ENCODE peak calls at places on chromosomes 13 and 19, in seven cellular contexts. S, L, C, K, W, F and H are unnamed samples.

GRCh38 chr19:48878219-48879024 is 6.2 kb downstream of the PPP1R15A start:
- DNase-seq in S (peak; percentile 84), L (peak; percentile 41), C (no peak), K (no peak), W (no peak), F (no peak), H (peak; percentile 95)

GRCh38 chr19:47122359-47123335 is 8.0 kb upstream of the SAE1 start:
- DNase-seq in S (peak; percentile 76), L (peak; percentile 83), C (no peak), K (no peak), W (no peak), F (no peak), H (peak; percentile 93)

GRCh38 chr13:51795419-51795818 is 8.5 kb downstream of the DHRS12 start:
- DNase-seq in S (no peak), L (no peak), C (no peak), K (peak; percentile 83), W (no peak), F (no peak), H (no peak)

GRCh38 chr13:41019027-41019487 is at the start of gene ELF1:
- DNase-seq in S (peak; percentile 74), L (peak; percentile 52), C (no peak), K (peak; percentile 76), W (no peak), F (no peak), H (peak; percentile 59)

GRCh38 chr13:39602614-39603366 is at the start of gene LHFPL6:
- DNase-seq in S (peak; percentile 92), L (peak; percentile 77), C (peak; percentile 73), K (peak; percentile 90), W (peak; percentile 46), F (peak; percentile 72), H (peak; percentile 84)

GRCh38 chr13:93446256-93446655 is 219.6 kb downstream of the GPC6 start:
- DNase-seq in S (no peak), L (peak; percentile 13), C (no peak), K (no peak), W (no peak), F (no peak), H (no peak)

GRCh38 chr13:54016548-54016947 is 987.9 kb downstream of the OLFM4 start:
- DNase-seq in S (no peak), L (no peak), C (no peak), K (no peak), W (no peak), F (no peak), H (no peak)

GRCh38 chr13:74907788-74908187 is 574.2 kb downstream of the TBC1D4 start:
- DNase-seq in S (no peak), L (no peak), C (no peak), K (no peak), W (no peak), F (no peak), H (no peak)

GRCh38 chr19:44640518-44640917 is 3.2 kb upstream of the PVR start:
- DNase-seq in S (peak; percentile 31), L (peak; percentile 58), C (no peak), K (no peak), W (no peak), F (no peak), H (peak; percentile 64)

GRCh38 chr19:46617566-46618079 is 7.3 kb downstream of the PTGIR start:
- DNase-seq in S (no peak), L (no peak), C (no peak), K (no peak), W (no peak), F (no peak), H (no peak)

GRCh38 chr19:3554254-3555083 is 2.9 kb downstream of the MFSD12 start:
- DNase-seq in S (no peak), L (no peak), C (no peak), K (no peak), W (no peak), F (no peak), H (no peak)

GRCh38 chr19:3555653-3556422 is 1.5 kb downstream of the MFSD12 start:
- DNase-seq in S (no peak), L (no peak), C (no peak), K (no peak), W (no peak), F (no peak), H (no peak)

GRCh38 chr19:3556423-3556977 is 886 bp downstream of the MFSD12 start:
- DNase-seq in S (no peak), L (no peak), C (no peak), K (no peak), W (no peak), F (no peak), H (no peak)

GRCh38 chr19:3557461-3558248 is at the start of gene MFSD12:
- DNase-seq in S (peak; percentile 97), L (peak; percentile 92), C (peak; percentile 91), K (peak; percentile 94), W (peak; percentile 68), F (peak; percentile 90), H (peak; percentile 95)

GRCh38 chr19:3556978-3557460 is 367 bp downstream of the MFSD12 start:
- DNase-seq in S (peak; percentile 68), L (peak; percentile 35), C (no peak), K (peak; percentile 49), W (no peak), F (peak; percentile 33), H (peak; percentile 60)
- H3K4me1 ChIP-seq in S (peaks cover 42% of the 10 kb centered on the region), L (peaks cover 16% of the 10 kb centered on the region), C (peaks cover 6% of the 10 kb centered on the region), K (no peaks in the 10 kb centered on the region), W (peaks cover 5% of the 10 kb centered on the region), F (no peaks in the 10 kb centered on the region), H (peaks cover 26% of the 10 kb centered on the region)

GRCh38 chr13:90954605-90955004 is 392.9 kb upstream of the MIR17HG start:
- DNase-seq in S (no peak), L (no peak), C (no peak), K (no peak), W (no peak), F (no peak), H (no peak)
- H2BK5ac ChIP-seq in S (no peak overlapping the region), L (no peak overlapping the region), C (no peak overlapping the region), K (no peak overlapping the region), W (no peak overlapping the region), F (no peak overlapping the region), H (no peak overlapping the region)

DNA sequence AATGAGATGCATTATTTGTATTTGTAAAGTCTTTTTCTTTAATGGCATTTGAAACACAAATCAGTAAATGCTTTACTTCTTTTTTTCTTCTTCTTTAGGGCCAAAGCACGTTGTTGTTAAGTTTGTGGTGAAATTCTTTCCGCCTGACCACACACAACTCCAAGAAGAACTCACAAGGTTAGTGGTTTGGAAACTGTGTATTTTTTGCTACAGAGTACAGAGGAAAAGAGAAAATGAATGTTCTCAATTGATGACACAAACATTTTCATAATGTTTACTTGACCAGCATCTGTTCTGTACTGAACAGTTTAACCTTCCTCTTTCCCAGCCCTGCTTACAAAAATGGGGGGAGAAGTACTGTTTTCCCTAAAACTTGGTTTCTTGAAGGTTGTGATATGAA is 190.9 kb upstream of the RNF113B start:
- DNase-seq in S (peak; percentile 93), L (peak; percentile 84), C (no peak), K (no peak), W (no peak), F (no peak), H (no peak)
- H3K4ac ChIP-seq in S (no peak overlapping the region), L (peak overlapping the region; percentile 94), C (no peak overlapping the region), K (no peak overlapping the region), W (no peak overlapping the region), F (no peak overlapping the region), H (no peak overlapping the region)

DNA sequence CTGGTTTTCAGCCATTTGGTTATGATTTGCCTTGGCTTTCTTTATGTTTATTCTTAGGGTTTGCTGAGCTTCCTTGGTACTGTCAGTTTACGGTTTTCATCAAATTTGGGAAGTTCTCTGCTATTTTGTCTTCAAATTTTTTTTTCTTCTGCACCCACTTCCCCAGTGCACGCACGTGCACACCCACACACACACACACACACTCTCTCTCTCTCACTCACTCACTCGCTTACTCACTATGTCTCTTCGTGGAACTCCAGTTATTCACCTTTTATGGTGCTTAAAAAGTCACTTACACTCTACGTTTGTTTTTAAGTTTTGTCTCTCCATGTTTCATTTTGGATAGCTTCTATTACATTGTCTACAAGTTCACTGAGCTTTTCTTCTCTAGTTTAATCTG is 7.1 kb downstream of the AKAP11 start:
- DNase-seq in S (no peak), L (no peak), C (no peak), K (no peak), W (no peak), F (no peak), H (no peak)
- H3K4me1 ChIP-seq in S (peaks cover 3% of the 10 kb centered on the region), L (peaks cover 3% of the 10 kb centered on the region), C (peaks cover 6% of the 10 kb centered on the region), K (peaks cover 3% of the 10 kb centered on the region), W (no peaks in the 10 kb centered on the region), F (peaks cover 6% of the 10 kb centered on the region), H (no peaks in the 10 kb centered on the region)

GRCh38 chr13:86877449-86877848 is 793.7 kb upstream of the SLITRK5 start:
- DNase-seq in S (peak; percentile 9), L (no peak), C (no peak), K (no peak), W (no peak), F (no peak), H (no peak)

GRCh38 chr13:86881390-86881789 is 789.8 kb upstream of the SLITRK5 start:
- DNase-seq in S (no peak), L (no peak), C (no peak), K (peak; percentile 80), W (peak; percentile 33), F (no peak), H (no peak)

GRCh38 chr13:86882835-86883234 is 788.3 kb upstream of the SLITRK5 start:
- DNase-seq in S (peak; percentile 37), L (peak; percentile 2), C (no peak), K (peak; percentile 11), W (no peak), F (no peak), H (no peak)

GRCh38 chr13:86882107-86882506 is 789.1 kb upstream of the SLITRK5 start:
- DNase-seq in S (no peak), L (no peak), C (no peak), K (peak; percentile 95), W (peak; percentile 62), F (peak; percentile 88), H (no peak)
- H2BK5ac ChIP-seq in S (no peak overlapping the region), L (no peak overlapping the region), C (no peak overlapping the region), K (no peak overlapping the region), W (no peak overlapping the region), F (no peak overlapping the region), H (no peak overlapping the region)

DNA sequence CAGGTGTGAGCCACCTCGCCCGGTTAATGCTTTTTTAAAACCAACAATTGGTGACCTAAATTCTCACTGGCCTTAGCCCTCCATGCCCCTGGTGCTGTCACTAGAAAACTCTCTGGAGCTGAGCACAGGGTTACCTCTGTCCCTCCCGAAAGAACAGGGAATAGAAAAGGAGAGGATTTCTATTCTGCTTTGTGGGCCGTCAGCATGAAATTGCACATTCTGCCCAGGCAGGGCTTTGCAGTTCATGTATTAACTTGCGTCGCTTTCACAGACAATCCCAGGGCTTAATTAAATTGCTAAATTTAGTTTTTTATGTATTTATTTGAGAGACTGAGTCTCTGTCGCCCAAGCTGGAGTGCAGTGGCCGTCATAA is 583 bp upstream of the ZNF480 start:
- DNase-seq in S (no peak), L (no peak), C (no peak), K (peak; percentile 13), W (no peak), F (no peak), H (no peak)
- H3K4ac ChIP-seq in S (no peak overlapping the region), L (no peak overlapping the region), C (no peak overlapping the region), K (no peak overlapping the region), W (no peak overlapping the region), F (no peak overlapping the region), H (no peak overlapping the region)